ENCODE peak calls at places on chromosomes 7 and 10, in ten cellular contexts. Y is left ventricle myocardium inferior, E is Karpas-422, I is IMR-90, O is hepatocyte, U is brain microvascular endothelial cell, Q is heart left ventricle, W is SJSA1, J is thoracic aorta, Z is MM.1S. R is an unnamed sample.

GRCh38 chr7:32870298-32870697 is 21.3 kb downstream of the KBTBD2 start:
- DNase-seq in U (no peak), E (no peak), I (no peak), Y (no peak), Z (no peak), Q (no peak), O (no peak), J (no peak), W (no peak), R (no peak)

GRCh38 chr10:122492955-122493597 is 31.7 kb downstream of the HTRA1 start:
- DNase-seq in Y (no peak), O (peak; percentile 28), W (no peak), J (no peak), U (no peak), E (no peak), Z (no peak), Q (peak; percentile 50), I (peak; percentile 56), R (no peak)

GRCh38 chr7:124171068-124171467 is 138.2 kb upstream of the TMEM229A start:
- DNase-seq in U (peak; percentile 7), E (peak; percentile 54), O (peak; percentile 41), Y (peak; percentile 14), Z (peak; percentile 72), Q (peak; percentile 25), J (no peak), I (peak; percentile 62), W (no peak), R (peak; percentile 7)

GRCh38 chr7:101518348-101518747 is 110.7 kb downstream of the MYL10 start:
- DNase-seq in I (peak; percentile 77), Z (no peak), E (no peak), Q (no peak), U (no peak), J (no peak), O (no peak), W (no peak), Y (no peak), R (peak; percentile 66)

GRCh38 chr10:42150428-42151061 is 487.8 kb downstream of the ZNF33B start:
- DNase-seq in Z (no peak), Y (no peak), I (no peak), E (no peak), Q (no peak), O (no peak), J (no peak), W (no peak), U (no peak), R (no peak)

GRCh38 chr7:33982425-33982786 is 77.1 kb downstream of the BMPER start:
- DNase-seq in U (peak; percentile 78), I (peak; percentile 76), O (no peak), J (no peak), Y (no peak), Z (no peak), Q (no peak), E (peak; percentile 64), W (no peak), R (no peak)

GRCh38 chr7:216360-217300 is 24.3 kb downstream of the FAM20C start:
- DNase-seq in O (peak; percentile 69), J (no peak), Y (peak; percentile 53), I (no peak), Q (peak; percentile 81), E (no peak), U (no peak), Z (no peak), W (no peak), R (no peak)

GRCh38 chr7:101201695-101202602 is 1.1 kb upstream of the MOGAT3 start:
- DNase-seq in Z (no peak), E (no peak), W (no peak), O (no peak), I (no peak), U (no peak), Y (no peak), Q (no peak), J (no peak), R (no peak)

GRCh38 chr7:138436388-138436787 is 23.7 kb upstream of the TRIM24 start:
- DNase-seq in Y (no peak), Q (no peak), U (no peak), O (no peak), W (no peak), I (no peak), J (no peak), E (no peak), Z (no peak), R (no peak)

GRCh38 chr7:69598487-69599148 is 343 bp downstream of the AUTS2 start:
- DNase-seq in Q (peak; percentile 33), I (no peak), Y (no peak), E (peak; percentile 72), W (no peak), O (no peak), Z (no peak), U (no peak), J (no peak), R (no peak)

DNA sequence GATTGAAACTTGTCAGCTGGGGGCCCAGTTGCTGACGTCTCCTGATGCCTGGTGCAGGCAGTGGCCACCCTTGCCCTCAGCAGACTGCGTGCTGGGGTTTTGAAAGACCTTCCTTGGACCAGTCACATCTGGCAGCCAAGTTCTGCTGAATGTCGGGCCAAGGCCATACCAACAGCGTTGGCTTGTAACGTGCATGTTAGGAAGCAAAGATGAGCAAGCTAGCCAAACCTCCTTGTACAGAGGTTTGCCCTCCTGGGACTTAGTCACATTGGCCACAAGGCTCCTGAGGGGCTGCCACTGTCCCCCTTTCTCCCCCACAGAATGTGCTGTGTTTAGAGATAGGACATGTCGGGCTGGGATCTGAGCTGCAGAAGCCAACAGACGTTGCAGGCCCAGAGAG is 49.0 kb downstream of the ADCY1 start:
- DNase-seq in Q (no peak), U (no peak), E (no peak), J (no peak), Y (no peak), W (no peak), Z (no peak), I (no peak), O (no peak), R (no peak)
- H3K27ac ChIP-seq in Q (no peak overlapping the region), U (no peak overlapping the region), E (no peak overlapping the region), J (no peak overlapping the region), Y (no peak overlapping the region), W (no peak overlapping the region), Z (no peak overlapping the region), I (no peak overlapping the region), O (no peak overlapping the region), R (no peak overlapping the region)

GRCh38 chr7:40095695-40096327 is 38.6 kb downstream of the MPLKIP start:
- DNase-seq in Z (no peak), O (no peak), Y (no peak), Q (no peak), E (no peak), J (no peak), W (no peak), U (no peak), I (no peak), R (no peak)
- H3K36me3 ChIP-seq in Z (no peaks in the 10 kb centered on the region), O (no peaks in the 10 kb centered on the region), Y (peaks cover 34% of the 10 kb centered on the region), Q (peaks cover 49% of the 10 kb centered on the region), E (peaks cover 57% of the 10 kb centered on the region), J (peaks cover 26% of the 10 kb centered on the region), W (peaks cover 41% of the 10 kb centered on the region), U (peaks cover 14% of the 10 kb centered on the region), I (peaks cover 20% of the 10 kb centered on the region), R (peaks cover 25% of the 10 kb centered on the region)

GRCh38 chr10:57706576-57707299 is 561.0 kb downstream of the IPMK start:
- DNase-seq in J (no peak), Z (no peak), O (no peak), Y (no peak), W (no peak), I (no peak), U (no peak), Q (no peak), E (no peak), R (no peak)

DNA sequence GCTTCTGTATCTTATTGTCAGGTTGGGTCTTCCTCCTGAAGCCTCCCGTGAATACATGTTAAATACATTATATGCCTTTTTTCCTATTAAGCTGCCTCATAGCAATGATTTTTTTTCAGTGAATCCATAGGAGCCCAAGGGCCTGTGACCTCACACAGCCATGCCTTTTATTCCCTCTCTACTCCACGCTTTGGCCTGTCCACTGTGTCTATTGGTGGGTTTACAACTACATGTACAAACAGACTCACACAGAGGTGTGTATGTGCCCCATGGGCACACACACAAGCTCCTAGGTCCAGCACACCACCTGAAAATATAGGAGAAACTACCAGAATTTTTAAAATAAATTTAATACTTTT is 560.4 kb downstream of the IPMK start:
- DNase-seq in Q (no peak), J (no peak), I (no peak), W (no peak), Y (no peak), O (no peak), Z (no peak), E (no peak), U (no peak), R (no peak)
- H3K27ac ChIP-seq in Q (no peak overlapping the region), J (no peak overlapping the region), I (no peak overlapping the region), W (no peak overlapping the region), Y (no peak overlapping the region), O (no peak overlapping the region), Z (no peak overlapping the region), E (no peak overlapping the region), U (no peak overlapping the region), R (no peak overlapping the region)

GRCh38 chr7:50022451-50022850 is 70.6 kb downstream of the ZPBP start:
- DNase-seq in I (no peak), Z (no peak), E (no peak), O (no peak), J (no peak), Y (no peak), W (no peak), U (no peak), Q (no peak), R (no peak)
- H3K36me3 ChIP-seq in I (no peaks in the 10 kb centered on the region), Z (no peaks in the 10 kb centered on the region), E (no peaks in the 10 kb centered on the region), O (no peaks in the 10 kb centered on the region), J (no peaks in the 10 kb centered on the region), Y (no peaks in the 10 kb centered on the region), W (no peaks in the 10 kb centered on the region), U (no peaks in the 10 kb centered on the region), Q (no peaks in the 10 kb centered on the region), R (no peaks in the 10 kb centered on the region)

GRCh38 chr7:2824026-2824677 is 20.0 kb downstream of the GNA12 start:
- DNase-seq in W (no peak), Q (no peak), Y (no peak), E (no peak), Z (no peak), I (no peak), J (no peak), U (no peak), O (no peak), R (no peak)

GRCh38 chr7:2821842-2822507 is 22.1 kb downstream of the GNA12 start:
- DNase-seq in O (no peak), U (peak; percentile 81), Z (no peak), I (peak; percentile 91), Q (no peak), J (no peak), Y (no peak), W (peak; percentile 90), E (peak; percentile 53), R (no peak)

GRCh38 chr7:2824678-2825461 is 19.2 kb downstream of the GNA12 start:
- DNase-seq in J (no peak), E (peak; percentile 41), I (peak; percentile 37), Q (no peak), O (no peak), Y (no peak), U (no peak), Z (peak; percentile 41), W (no peak), R (no peak)

GRCh38 chr7:2821161-2821841 is 22.8 kb downstream of the GNA12 start:
- DNase-seq in E (no peak), U (no peak), Y (no peak), O (no peak), Q (no peak), I (peak; percentile 83), J (no peak), W (peak; percentile 94), Z (peak; percentile 63), R (peak; percentile 44)

DNA sequence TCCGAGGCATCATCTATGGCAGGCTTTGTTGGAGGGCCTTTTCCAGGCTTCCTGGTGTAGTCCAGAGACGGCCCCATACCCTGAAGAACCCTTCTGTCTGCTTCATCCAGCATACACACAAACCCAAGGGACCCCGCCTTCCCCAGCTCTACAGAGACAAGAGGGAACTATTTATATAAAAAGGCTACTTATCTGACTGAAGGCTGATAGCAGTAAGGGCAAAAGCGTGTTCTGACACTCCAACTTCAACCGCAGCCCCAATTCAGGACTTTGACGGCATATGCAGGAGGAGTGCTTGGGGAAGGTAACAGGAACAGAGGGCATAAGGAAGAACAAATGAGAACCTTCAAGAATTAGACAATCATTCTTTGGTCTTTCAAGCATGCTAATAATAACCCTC is 21.0 kb downstream of the GNA12 start:
- DNase-seq in I (no peak), W (no peak), Y (no peak), Q (peak; percentile 52), Z (no peak), J (no peak), O (no peak), E (no peak), U (no peak), R (peak; percentile 49)
- H3K27ac ChIP-seq in I (peak overlapping the region; percentile 97), W (peak overlapping the region; percentile 99), Y (peak overlapping the region; percentile 68), Q (peak overlapping the region; percentile 66), Z (no peak overlapping the region), J (peak overlapping the region; percentile 22), O (peak overlapping the region; percentile 79), E (no peak overlapping the region), U (peak overlapping the region; percentile 93), R (peak overlapping the region; percentile 27)